ENCODE peak calls at places on chromosomes 12 and 14, in nine cellular contexts. One of them, this sample, is unnamed.

GRCh38 chr14:54597795-54598443 is 31.0 kb downstream of the SAMD4A start:
- DNase-seq in left lung: no peak
- DNase-seq in MM.1S: no peak
- DNase-seq in mesendoderm: peak
- DNase-seq in sigmoid colon: no peak
- DNase-seq in Peyer's patch: no peak
- DNase-seq in SK-N-SH: no peak
- DNase-seq in ovary: no peak
- DNase-seq in caudate nucleus: no peak
- DNase-seq in this sample: no peak

GRCh38 chr12:65811968-65812700 is 12.1 kb upstream of the HMGA2 start:
- DNase-seq in Peyer's patch: no peak
- DNase-seq in mesendoderm: no peak
- DNase-seq in SK-N-SH: no peak
- DNase-seq in caudate nucleus: no peak
- DNase-seq in MM.1S: no peak
- DNase-seq in left lung: no peak
- DNase-seq in sigmoid colon: no peak
- DNase-seq in ovary: no peak
- DNase-seq in this sample: no peak

GRCh38 chr12:100128509-100128908 is 14.2 kb downstream of the BLTP3B start:
- DNase-seq in SK-N-SH: peak
- DNase-seq in Peyer's patch: no peak
- DNase-seq in ovary: no peak
- DNase-seq in MM.1S: no peak
- DNase-seq in caudate nucleus: peak
- DNase-seq in sigmoid colon: no peak
- DNase-seq in mesendoderm: peak
- DNase-seq in left lung: no peak
- DNase-seq in this sample: peak

GRCh38 chr14:102893452-102893851 is 29.0 kb upstream of the AMN start:
- DNase-seq in left lung: no peak
- DNase-seq in ovary: no peak
- DNase-seq in SK-N-SH: no peak
- DNase-seq in caudate nucleus: no peak
- DNase-seq in Peyer's patch: peak
- DNase-seq in sigmoid colon: peak
- DNase-seq in MM.1S: no peak
- DNase-seq in mesendoderm: no peak
- DNase-seq in this sample: peak

GRCh38 chr12:132147423-132148367 is 3.4 kb downstream of the NOC4L start:
- DNase-seq in sigmoid colon: peak
- DNase-seq in mesendoderm: no peak
- DNase-seq in SK-N-SH: peak
- DNase-seq in MM.1S: no peak
- DNase-seq in Peyer's patch: peak
- DNase-seq in left lung: peak
- DNase-seq in ovary: no peak
- DNase-seq in caudate nucleus: no peak
- DNase-seq in this sample: no peak

GRCh38 chr12:90945070-90945649 is 9.8 kb downstream of the CCER1 start:
- DNase-seq in caudate nucleus: no peak
- DNase-seq in sigmoid colon: no peak
- DNase-seq in SK-N-SH: peak
- DNase-seq in Peyer's patch: no peak
- DNase-seq in left lung: no peak
- DNase-seq in ovary: no peak
- DNase-seq in mesendoderm: no peak
- DNase-seq in MM.1S: peak
- DNase-seq in this sample: no peak

GRCh38 chr12:40031965-40032364 is 73.9 kb downstream of the SLC2A13 start:
- DNase-seq in MM.1S: no peak
- DNase-seq in left lung: no peak
- DNase-seq in sigmoid colon: no peak
- DNase-seq in mesendoderm: no peak
- DNase-seq in caudate nucleus: no peak
- DNase-seq in ovary: no peak
- DNase-seq in Peyer's patch: no peak
- DNase-seq in SK-N-SH: no peak
- DNase-seq in this sample: no peak

GRCh38 chr12:132866251-132866828 is 21.1 kb downstream of the CHFR start:
- DNase-seq in SK-N-SH: no peak
- DNase-seq in MM.1S: no peak
- DNase-seq in sigmoid colon: no peak
- DNase-seq in left lung: no peak
- DNase-seq in Peyer's patch: no peak
- DNase-seq in mesendoderm: peak
- DNase-seq in caudate nucleus: no peak
- DNase-seq in ovary: no peak
- DNase-seq in this sample: no peak

GRCh38 chr14:91501951-91502930 is 7.9 kb downstream of the PPP4R3A start:
- DNase-seq in left lung: no peak
- DNase-seq in MM.1S: no peak
- DNase-seq in ovary: no peak
- DNase-seq in Peyer's patch: no peak
- DNase-seq in sigmoid colon: no peak
- DNase-seq in SK-N-SH: no peak
- DNase-seq in mesendoderm: no peak
- DNase-seq in caudate nucleus: no peak
- DNase-seq in this sample: no peak

GRCh38 chr14:68217891-68218290 is 398.3 kb downstream of the RAD51B start:
- DNase-seq in caudate nucleus: no peak
- DNase-seq in SK-N-SH: no peak
- DNase-seq in mesendoderm: no peak
- DNase-seq in Peyer's patch: no peak
- DNase-seq in ovary: no peak
- DNase-seq in MM.1S: no peak
- DNase-seq in sigmoid colon: no peak
- DNase-seq in left lung: no peak
- DNase-seq in this sample: no peak

GRCh38 chr12:20212036-20212435 is 156.3 kb upstream of the PDE3A start:
- DNase-seq in caudate nucleus: no peak
- DNase-seq in ovary: no peak
- DNase-seq in SK-N-SH: no peak
- DNase-seq in mesendoderm: no peak
- DNase-seq in MM.1S: no peak
- DNase-seq in Peyer's patch: no peak
- DNase-seq in sigmoid colon: no peak
- DNase-seq in left lung: no peak
- DNase-seq in this sample: no peak

GRCh38 chr12:28938581-28939301 is 210.3 kb upstream of the FAR2 start:
- DNase-seq in MM.1S: no peak
- DNase-seq in ovary: no peak
- DNase-seq in caudate nucleus: no peak
- DNase-seq in SK-N-SH: no peak
- DNase-seq in mesendoderm: no peak
- DNase-seq in sigmoid colon: no peak
- DNase-seq in Peyer's patch: no peak
- DNase-seq in left lung: no peak
- DNase-seq in this sample: no peak

GRCh38 chr14:31362746-31363145 is 57.6 kb downstream of the HEATR5A start:
- DNase-seq in ovary: no peak
- DNase-seq in sigmoid colon: no peak
- DNase-seq in mesendoderm: peak
- DNase-seq in left lung: no peak
- DNase-seq in SK-N-SH: no peak
- DNase-seq in caudate nucleus: no peak
- DNase-seq in Peyer's patch: no peak
- DNase-seq in MM.1S: no peak
- DNase-seq in this sample: no peak
- H3K27ac ChIP-seq in ovary: no peak
- H3K27ac ChIP-seq in sigmoid colon: no peak
- H3K27ac ChIP-seq in mesendoderm: no peak
- H3K27ac ChIP-seq in left lung: no peak
- H3K27ac ChIP-seq in SK-N-SH: no peak
- H3K27ac ChIP-seq in caudate nucleus: no peak
- H3K27ac ChIP-seq in Peyer's patch: no peak
- H3K27ac ChIP-seq in MM.1S: no peak
- H3K27ac ChIP-seq in this sample: no peak

GRCh38 chr12:76942276-76942675 is 63.5 kb upstream of the CSRP2 start:
- DNase-seq in Peyer's patch: no peak
- DNase-seq in mesendoderm: no peak
- DNase-seq in SK-N-SH: no peak
- DNase-seq in sigmoid colon: no peak
- DNase-seq in left lung: no peak
- DNase-seq in ovary: no peak
- DNase-seq in MM.1S: no peak
- DNase-seq in caudate nucleus: no peak
- DNase-seq in this sample: no peak

DNA sequence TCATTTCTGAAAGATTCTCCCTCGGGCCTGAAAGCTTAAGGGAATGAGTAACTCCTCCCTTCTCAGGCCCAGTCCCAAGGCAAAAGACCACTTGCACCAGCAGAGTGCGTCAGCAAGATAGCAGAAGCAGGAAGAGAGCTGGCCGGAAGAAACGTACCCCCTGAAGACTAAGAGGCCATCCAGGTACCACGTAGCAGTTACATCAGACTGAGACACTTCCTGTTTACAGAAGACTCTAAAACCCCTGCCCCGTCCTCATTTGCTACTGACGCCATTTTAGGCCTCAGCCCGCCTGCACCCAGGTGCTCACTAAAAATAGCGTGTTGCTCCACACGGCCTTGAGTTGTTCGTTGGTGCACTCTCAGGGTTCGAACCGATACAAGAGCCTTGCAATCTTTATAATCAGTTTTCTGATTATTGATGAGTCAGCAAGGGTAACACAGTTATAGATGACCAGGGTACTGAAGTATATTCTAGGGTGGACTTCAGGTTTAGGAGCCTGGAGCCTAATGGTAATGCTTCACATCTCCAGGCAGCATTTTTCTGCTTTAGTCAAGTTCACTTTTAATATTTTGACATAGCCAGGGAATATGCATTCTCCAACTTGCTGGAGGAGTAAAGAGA is 57.9 kb upstream of the CSRP2 start:
- DNase-seq in sigmoid colon: no peak
- DNase-seq in mesendoderm: peak
- DNase-seq in Peyer's patch: no peak
- DNase-seq in left lung: no peak
- DNase-seq in MM.1S: no peak
- DNase-seq in ovary: no peak
- DNase-seq in SK-N-SH: no peak
- DNase-seq in caudate nucleus: no peak
- DNase-seq in this sample: no peak
- H3K27ac ChIP-seq in sigmoid colon: no peak
- H3K27ac ChIP-seq in mesendoderm: no peak
- H3K27ac ChIP-seq in Peyer's patch: no peak
- H3K27ac ChIP-seq in left lung: no peak
- H3K27ac ChIP-seq in MM.1S: no peak
- H3K27ac ChIP-seq in ovary: no peak
- H3K27ac ChIP-seq in SK-N-SH: no peak
- H3K27ac ChIP-seq in caudate nucleus: no peak
- H3K27ac ChIP-seq in this sample: no peak

GRCh38 chr14:77682158-77682553 is 25.7 kb downstream of the ALKBH1 start:
- DNase-seq in ovary: no peak
- DNase-seq in sigmoid colon: no peak
- DNase-seq in MM.1S: no peak
- DNase-seq in Peyer's patch: no peak
- DNase-seq in caudate nucleus: no peak
- DNase-seq in mesendoderm: no peak
- DNase-seq in left lung: no peak
- DNase-seq in SK-N-SH: no peak
- DNase-seq in this sample: no peak
- H3K27ac ChIP-seq in ovary: no peak
- H3K27ac ChIP-seq in sigmoid colon: peak
- H3K27ac ChIP-seq in MM.1S: no peak
- H3K27ac ChIP-seq in Peyer's patch: peak
- H3K27ac ChIP-seq in caudate nucleus: peak
- H3K27ac ChIP-seq in mesendoderm: no peak
- H3K27ac ChIP-seq in left lung: no peak
- H3K27ac ChIP-seq in SK-N-SH: no peak
- H3K27ac ChIP-seq in this sample: no peak

GRCh38 chr14:86363047-86363446 is 833.1 kb downstream of the FLRT2 start:
- DNase-seq in caudate nucleus: no peak
- DNase-seq in sigmoid colon: no peak
- DNase-seq in ovary: no peak
- DNase-seq in MM.1S: peak
- DNase-seq in Peyer's patch: no peak
- DNase-seq in mesendoderm: no peak
- DNase-seq in SK-N-SH: no peak
- DNase-seq in left lung: no peak
- DNase-seq in this sample: no peak
- H3K27ac ChIP-seq in caudate nucleus: no peak
- H3K27ac ChIP-seq in sigmoid colon: no peak
- H3K27ac ChIP-seq in ovary: no peak
- H3K27ac ChIP-seq in MM.1S: no peak
- H3K27ac ChIP-seq in Peyer's patch: no peak
- H3K27ac ChIP-seq in mesendoderm: no peak
- H3K27ac ChIP-seq in SK-N-SH: no peak
- H3K27ac ChIP-seq in left lung: no peak
- H3K27ac ChIP-seq in this sample: no peak

DNA sequence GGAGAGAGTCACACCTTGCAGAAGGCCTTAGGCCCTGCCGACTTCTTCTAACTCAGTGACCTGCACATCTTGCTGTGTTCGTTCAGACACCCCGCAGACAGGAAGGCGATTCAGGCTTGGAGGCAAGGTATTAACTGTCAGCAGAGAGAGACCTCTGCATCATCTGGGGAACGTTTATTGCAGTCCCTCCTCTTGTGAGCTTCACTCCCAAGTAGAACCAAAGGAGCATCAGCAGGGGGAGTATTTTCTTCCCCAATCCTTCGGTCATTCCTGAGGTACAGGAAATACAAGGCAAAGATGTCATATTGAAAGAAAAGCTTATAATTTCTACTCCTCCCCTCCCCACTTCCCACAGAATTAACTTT is 217.9 kb downstream of the CRADD start:
- DNase-seq in mesendoderm: peak
- DNase-seq in caudate nucleus: no peak
- DNase-seq in sigmoid colon: no peak
- DNase-seq in ovary: no peak
- DNase-seq in Peyer's patch: no peak
- DNase-seq in MM.1S: no peak
- DNase-seq in left lung: no peak
- DNase-seq in SK-N-SH: no peak
- DNase-seq in this sample: no peak
- H3K27ac ChIP-seq in mesendoderm: no peak
- H3K27ac ChIP-seq in caudate nucleus: no peak
- H3K27ac ChIP-seq in sigmoid colon: peak
- H3K27ac ChIP-seq in ovary: peak
- H3K27ac ChIP-seq in Peyer's patch: peak
- H3K27ac ChIP-seq in MM.1S: no peak
- H3K27ac ChIP-seq in left lung: peak
- H3K27ac ChIP-seq in SK-N-SH: peak
- H3K27ac ChIP-seq in this sample: no peak

GRCh38 chr12:124508323-124509096 is 58.9 kb downstream of the NCOR2 start:
- DNase-seq in ovary: no peak
- DNase-seq in sigmoid colon: peak
- DNase-seq in Peyer's patch: peak
- DNase-seq in caudate nucleus: no peak
- DNase-seq in SK-N-SH: no peak
- DNase-seq in MM.1S: no peak
- DNase-seq in mesendoderm: no peak
- DNase-seq in left lung: no peak
- DNase-seq in this sample: no peak
- H3K27ac ChIP-seq in ovary: peak
- H3K27ac ChIP-seq in sigmoid colon: peak
- H3K27ac ChIP-seq in Peyer's patch: peak
- H3K27ac ChIP-seq in caudate nucleus: peak
- H3K27ac ChIP-seq in SK-N-SH: peak
- H3K27ac ChIP-seq in MM.1S: no peak
- H3K27ac ChIP-seq in mesendoderm: no peak
- H3K27ac ChIP-seq in left lung: no peak
- H3K27ac ChIP-seq in this sample: peak

GRCh38 chr12:110270125-110270962 is 10.7 kb upstream of the ATP2A2 start:
- DNase-seq in SK-N-SH: peak
- DNase-seq in mesendoderm: peak
- DNase-seq in ovary: peak
- DNase-seq in sigmoid colon: peak
- DNase-seq in Peyer's patch: no peak
- DNase-seq in caudate nucleus: no peak
- DNase-seq in left lung: no peak
- DNase-seq in MM.1S: no peak
- DNase-seq in this sample: no peak
- H3K27ac ChIP-seq in SK-N-SH: peak
- H3K27ac ChIP-seq in mesendoderm: no peak
- H3K27ac ChIP-seq in ovary: no peak
- H3K27ac ChIP-seq in sigmoid colon: peak
- H3K27ac ChIP-seq in Peyer's patch: peak
- H3K27ac ChIP-seq in caudate nucleus: peak
- H3K27ac ChIP-seq in left lung: no peak
- H3K27ac ChIP-seq in MM.1S: no peak
- H3K27ac ChIP-seq in this sample: peak

This sample was measured in substantia nigra.